ENCODE peak calls at places on chromosomes 11 and 22, in seven cellular contexts. K, E, R, Q, T, N and L are unnamed samples.

GRCh38 chr11:94786264-94787126 is 18.3 kb downstream of the AMOTL1 start:
- DNase-seq in K (peak; percentile 23), E (no peak), R (no peak), Q (no peak), T (no peak), N (no peak), L (peak; percentile 56)

GRCh38 chr11:118910309-118911112 is 15.2 kb downstream of the BCL9L start:
- DNase-seq in K (peak; percentile 80), E (peak; percentile 81), R (peak; percentile 71), Q (peak; percentile 87), T (no peak), N (peak; percentile 47), L (peak; percentile 92)

GRCh38 chr11:61024938-61025818 is 53.7 kb downstream of the CD6 start:
- DNase-seq in K (no peak), E (no peak), R (no peak), Q (no peak), T (no peak), N (no peak), L (no peak)

GRCh38 chr11:14611939-14612338 is 31.7 kb upstream of the PDE3B start:
- DNase-seq in K (no peak), E (no peak), R (no peak), Q (no peak), T (no peak), N (no peak), L (no peak)

GRCh38 chr22:37515902-37516301 is 3.3 kb downstream of the CARD10 start:
- DNase-seq in K (no peak), E (no peak), R (no peak), Q (no peak), T (no peak), N (no peak), L (no peak)

GRCh38 chr11:16195659-16196058 is 160.7 kb downstream of the SOX6 start:
- DNase-seq in K (no peak), E (peak; percentile 32), R (no peak), Q (no peak), T (no peak), N (no peak), L (peak; percentile 81)

GRCh38 chr11:47296045-47296444 is 26.1 kb downstream of the MADD start:
- DNase-seq in K (no peak), E (no peak), R (no peak), Q (no peak), T (no peak), N (no peak), L (no peak)

GRCh38 chr11:5620606-5621521 is 3.9 kb upstream of the TRIM34 start:
- DNase-seq in K (peak; percentile 89), E (peak; percentile 78), R (peak; percentile 80), Q (no peak), T (no peak), N (no peak), L (peak; percentile 87)

GRCh38 chr11:110435780-110436717 is 6.3 kb downstream of the FDX1 start:
- DNase-seq in K (no peak), E (no peak), R (peak; percentile 22), Q (no peak), T (no peak), N (no peak), L (no peak)

GRCh38 chr11:111573821-111574249 is 28.4 kb upstream of the SIK2 start:
- DNase-seq in K (no peak), E (no peak), R (no peak), Q (no peak), T (no peak), N (no peak), L (no peak)

GRCh38 chr11:19027829-19028595 is 32.5 kb downstream of the MRGPRX2 start:
- DNase-seq in K (peak; percentile 98), E (no peak), R (peak; percentile 27), Q (no peak), T (no peak), N (no peak), L (peak; percentile 42)

GRCh38 chr22:39462443-39463147 is 5.8 kb downstream of the MGAT3 start:
- DNase-seq in K (no peak), E (no peak), R (no peak), Q (no peak), T (no peak), N (no peak), L (no peak)

GRCh38 chr11:33970984-33971466 is 79.1 kb upstream of the LMO2 start:
- DNase-seq in K (peak; percentile 49), E (peak; percentile 4), R (peak; percentile 13), Q (no peak), T (no peak), N (no peak), L (peak; percentile 57)

GRCh38 chr11:12508151-12508740 is 130.9 kb downstream of the PARVA start:
- DNase-seq in K (no peak), E (no peak), R (no peak), Q (no peak), T (no peak), N (no peak), L (peak; percentile 34)

GRCh38 chr11:75195164-75195962 is 44.5 kb downstream of the SLCO2B1 start:
- DNase-seq in K (no peak), E (no peak), R (no peak), Q (peak; percentile 84), T (peak; percentile 41), N (no peak), L (no peak)